ENCODE peak calls at places on chromosomes 4 and X, in nine cellular contexts. E, M, O, V, P, W, Y, T and S are unnamed samples.

GRCh38 chr4:149752729-149753128 is 62.9 kb downstream of the IQCM start:
- DNase-seq in E (no peak), M (no peak), O (no peak), V (no peak), P (peak; percentile 80), W (no peak), Y (no peak), T (no peak), S (no peak)

GRCh38 chr4:76637704-76638361 is 202.8 kb downstream of the SHROOM3 start:
- DNase-seq in E (no peak), M (no peak), O (peak; percentile 36), V (peak; percentile 94), P (peak; percentile 80), W (no peak), Y (no peak), T (no peak), S (peak; percentile 32)

GRCh38 chr4:3429651-3430050 is 12.1 kb upstream of the HGFAC start:
- DNase-seq in E (no peak), M (no peak), O (no peak), V (no peak), P (no peak), W (no peak), Y (no peak), T (peak; percentile 12), S (no peak)

GRCh38 chr4:77349796-77350195 is 192.8 kb downstream of the CCNG2 start:
- DNase-seq in E (no peak), M (no peak), O (no peak), V (peak; percentile 14), P (peak; percentile 91), W (no peak), Y (no peak), T (no peak), S (no peak)

GRCh38 chr4:41538017-41538733 is at the start of gene LIMCH1:
- DNase-seq in E (no peak), M (no peak), O (no peak), V (peak; percentile 13), P (no peak), W (no peak), Y (no peak), T (peak; percentile 90), S (peak; percentile 66)

GRCh38 chrX:71657267-71657666 is 10.1 kb upstream of the LOC101059915 start:
- DNase-seq in E (no peak), M (no peak), O (no peak), V (no peak), P (peak; percentile 8), W (no peak), Y (no peak), T (no peak), S (no peak)

GRCh38 chr4:76588268-76588667 is 153.2 kb downstream of the SHROOM3 start:
- DNase-seq in E (no peak), M (no peak), O (no peak), V (no peak), P (no peak), W (no peak), Y (no peak), T (no peak), S (no peak)

GRCh38 chrX:151722241-151722846 is 6.5 kb downstream of the FATE1 start:
- DNase-seq in E (no peak), M (no peak), O (no peak), V (peak; percentile 31), P (peak; percentile 2), W (no peak), Y (peak; percentile 28), T (peak; percentile 63), S (peak; percentile 46)

GRCh38 chrX:73455171-73455570 is 8.3 kb downstream of the CDX4 start:
- DNase-seq in E (no peak), M (no peak), O (no peak), V (no peak), P (no peak), W (no peak), Y (no peak), T (no peak), S (no peak)

GRCh38 chr4:102328045-102328444 is 17.2 kb downstream of the SLC39A8 start:
- DNase-seq in E (no peak), M (no peak), O (no peak), V (peak; percentile 53), P (peak; percentile 13), W (no peak), Y (no peak), T (no peak), S (peak; percentile 51)

GRCh38 chr4:128311659-128312392 is 24.2 kb upstream of the PGRMC2 start:
- DNase-seq in E (no peak), M (no peak), O (peak; percentile 21), V (no peak), P (peak; percentile 72), W (no peak), Y (no peak), T (no peak), S (no peak)

GRCh38 chr4:156870861-156871260 is 100.7 kb downstream of the PDGFC start:
- DNase-seq in E (no peak), M (no peak), O (no peak), V (no peak), P (no peak), W (no peak), Y (no peak), T (no peak), S (no peak)

GRCh38 chr4:116183241-116183640 is 902.1 kb downstream of the TRAM1L1 start:
- DNase-seq in E (no peak), M (no peak), O (no peak), V (no peak), P (no peak), W (no peak), Y (no peak), T (no peak), S (no peak)

GRCh38 chrX:69541959-69542358 is 37.8 kb downstream of the NALF2 start:
- DNase-seq in E (no peak), M (no peak), O (no peak), V (no peak), P (no peak), W (no peak), Y (no peak), T (no peak), S (no peak)

GRCh38 chrX:120308959-120309872 is 2.0 kb downstream of the TMEM255A start:
- DNase-seq in E (peak; percentile 87), M (no peak), O (no peak), V (peak; percentile 33), P (peak; percentile 77), W (peak; percentile 60), Y (no peak), T (peak; percentile 79), S (peak; percentile 69)

GRCh38 chrX:1546601-1547275 is 9.8 kb upstream of the P2RY8 start:
- DNase-seq in E (no peak), M (no peak), O (no peak), V (no peak), P (no peak), W (no peak), Y (no peak), T (no peak), S (no peak)

GRCh38 chrX:112968351-112969133 is 127.9 kb upstream of the AMOT start:
- DNase-seq in E (no peak), M (no peak), O (no peak), V (no peak), P (peak; percentile 73), W (no peak), Y (no peak), T (no peak), S (no peak)

GRCh38 chrX:10676239-10676971 is 56.0 kb upstream of the MID1 start:
- DNase-seq in E (no peak), M (no peak), O (no peak), V (no peak), P (no peak), W (no peak), Y (no peak), T (no peak), S (no peak)

GRCh38 chr4:77697860-77698599 is 92.4 kb downstream of the CXCL13 start:
- DNase-seq in E (no peak), M (peak; percentile 59), O (peak; percentile 24), V (peak; percentile 81), P (peak; percentile 78), W (no peak), Y (no peak), T (peak; percentile 27), S (peak; percentile 56)

GRCh38 chrX:112211459-112211858 is 128.9 kb upstream of the TRPC5 start:
- DNase-seq in E (no peak), M (peak; percentile 8), O (no peak), V (no peak), P (peak; percentile 10), W (no peak), Y (no peak), T (no peak), S (no peak)

GRCh38 chrX:140733766-140734342 is 24.3 kb downstream of the LINC00632 start:
- DNase-seq in E (no peak), M (peak; percentile 29), O (peak; percentile 11), V (peak; percentile 63), P (peak; percentile 50), W (no peak), Y (no peak), T (no peak), S (peak; percentile 25)

GRCh38 chrX:10904220-10904619 is 206.9 kb upstream of the HCCS start:
- DNase-seq in E (no peak), M (no peak), O (no peak), V (peak; percentile 78), P (no peak), W (no peak), Y (no peak), T (no peak), S (no peak)

GRCh38 chr4:183455431-183456145 is 11.2 kb downstream of the CDKN2AIP start:
- DNase-seq in E (no peak), M (no peak), O (no peak), V (no peak), P (no peak), W (no peak), Y (no peak), T (no peak), S (no peak)